ENCODE peak calls at places on chromosome 7, in five cellular contexts. K, V, A, T and D are unnamed samples.

GRCh38 chr7:119842337-119842736 is 430.6 kb upstream of the KCND2 start:
- DNase-seq in K (no peak), V (no peak), A (no peak), T (no peak), D (no peak)

GRCh38 chr7:87480386-87480785 is 4.9 kb upstream of the ABCB4 start:
- DNase-seq in K (no peak), V (no peak), A (no peak), T (no peak), D (no peak)

GRCh38 chr7:29485376-29486190 is 78.1 kb upstream of the PRR15 start:
- DNase-seq in K (no peak), V (no peak), A (no peak), T (no peak), D (no peak)

GRCh38 chr7:1668486-1668931 is 1.6 kb upstream of the ELFN1 start:
- DNase-seq in K (no peak), V (peak; percentile 14), A (no peak), T (peak; percentile 80), D (no peak)

GRCh38 chr7:128100949-128101713 is 69.9 kb upstream of the LRRC4 start:
- DNase-seq in K (no peak), V (no peak), A (no peak), T (no peak), D (no peak)

GRCh38 chr7:21771906-21772610 is 173.6 kb downstream of the CDCA7L start:
- DNase-seq in K (no peak), V (no peak), A (no peak), T (no peak), D (no peak)

GRCh38 chr7:107890493-107890961 is 456 bp upstream of the DLD start:
- DNase-seq in K (no peak), V (peak; percentile 36), A (no peak), T (no peak), D (no peak)

GRCh38 chr7:103636153-103636552 is 190.1 kb upstream of the SLC26A5 start:
- DNase-seq in K (no peak), V (no peak), A (no peak), T (no peak), D (no peak)

GRCh38 chr7:75921479-75921878 is 6.5 kb downstream of the POR start:
- DNase-seq in K (no peak), V (no peak), A (no peak), T (no peak), D (no peak)

GRCh38 chr7:4683043-4683883 is 1.2 kb downstream of the FOXK1 start:
- DNase-seq in K (no peak), V (peak; percentile 44), A (peak; percentile 74), T (peak; percentile 62), D (no peak)

GRCh38 chr7:131443496-131443895 is 112.9 kb downstream of the PODXL start:
- DNase-seq in K (no peak), V (no peak), A (no peak), T (no peak), D (no peak)

GRCh38 chr7:17071866-17072265 is 190.1 kb upstream of the AGR3 start:
- DNase-seq in K (no peak), V (no peak), A (no peak), T (no peak), D (no peak)

DNA sequence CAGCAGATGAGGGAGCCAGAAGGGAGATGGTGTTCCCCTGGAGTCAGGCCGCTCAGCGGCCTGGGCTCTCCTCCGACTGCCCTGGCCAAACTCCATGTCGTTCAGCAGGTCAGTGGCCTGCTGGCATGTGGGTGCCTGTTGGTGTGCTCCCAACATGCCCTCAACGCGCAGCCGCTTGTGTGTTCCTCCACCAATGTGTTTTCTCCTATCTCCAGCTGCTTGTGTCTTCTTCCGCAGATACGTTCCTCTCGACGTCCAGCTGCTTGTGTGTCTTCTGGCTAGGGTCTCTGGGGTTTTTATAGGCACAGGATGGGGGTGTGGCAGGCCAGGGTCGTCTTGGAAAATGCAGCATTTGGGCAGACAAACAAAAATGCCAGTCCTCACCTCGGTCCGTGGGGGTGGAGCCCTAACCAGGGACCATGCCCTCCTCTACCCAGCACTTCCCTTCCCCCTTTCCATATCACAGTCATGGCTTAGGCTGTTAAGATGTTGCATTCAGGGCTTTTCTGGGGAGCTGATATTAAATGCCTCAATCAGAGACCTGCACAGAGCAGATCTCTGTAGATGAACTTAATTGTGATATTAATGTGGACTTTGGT is 111.6 kb downstream of the TMEM178B start:
- DNase-seq in K (no peak), V (no peak), A (no peak), T (peak; percentile 44), D (no peak)
- H3K27me3 ChIP-seq in K (no peaks in the 10 kb centered on the region), V (no peaks in the 10 kb centered on the region), A (no peaks in the 10 kb centered on the region), T (no peaks in the 10 kb centered on the region), D (no peaks in the 10 kb centered on the region)

DNA sequence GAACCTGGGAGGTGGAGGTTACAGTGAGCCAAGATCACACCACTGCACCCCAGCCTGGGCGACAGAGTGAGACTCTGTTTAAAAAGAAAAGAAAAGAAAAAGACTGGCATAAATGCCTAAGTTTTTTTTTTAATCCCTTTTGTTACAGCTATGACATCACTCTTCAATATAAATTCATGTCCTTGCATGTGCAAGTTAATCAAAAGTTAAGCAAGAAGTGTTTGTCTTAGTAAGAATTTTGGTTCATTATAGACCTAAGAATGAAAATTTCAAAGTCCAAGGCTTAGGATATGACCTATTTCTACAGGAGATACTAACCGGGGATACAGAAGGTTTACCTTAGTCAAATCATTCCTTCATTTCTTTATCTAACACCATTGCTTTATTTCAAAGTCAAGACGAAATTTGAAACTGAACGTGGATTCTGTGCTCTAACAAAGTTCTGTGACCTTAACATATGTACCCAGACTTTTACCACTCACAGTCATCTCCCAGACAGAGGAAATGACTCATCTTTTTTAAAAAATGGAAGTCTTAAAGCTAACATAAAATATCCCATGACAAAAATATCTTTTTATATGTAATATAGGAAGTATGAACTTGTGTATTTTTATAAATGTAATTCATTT is 29.3 kb upstream of the ITGB8 start:
- DNase-seq in K (no peak), V (no peak), A (no peak), T (no peak), D (no peak)
- H3K27ac ChIP-seq in K (no peak overlapping the region), V (no peak overlapping the region), A (no peak overlapping the region), T (no peak overlapping the region), D (no peak overlapping the region)

GRCh38 chr7:74482629-74483401 is 29.1 kb downstream of the GTF2IRD1 start:
- DNase-seq in K (no peak), V (peak; percentile 46), A (no peak), T (no peak), D (no peak)

GRCh38 chr7:74479961-74480829 is 26.5 kb downstream of the GTF2IRD1 start:
- DNase-seq in K (peak; percentile 86), V (peak; percentile 85), A (peak; percentile 96), T (peak; percentile 91), D (peak; percentile 50)

GRCh38 chr7:74479066-74479781 is 25.5 kb downstream of the GTF2IRD1 start:
- DNase-seq in K (peak; percentile 53), V (peak; percentile 48), A (peak; percentile 78), T (peak; percentile 87), D (no peak)

GRCh38 chr7:74481458-74482324 is 28.0 kb downstream of the GTF2IRD1 start:
- DNase-seq in K (no peak), V (no peak), A (no peak), T (no peak), D (no peak)

DNA sequence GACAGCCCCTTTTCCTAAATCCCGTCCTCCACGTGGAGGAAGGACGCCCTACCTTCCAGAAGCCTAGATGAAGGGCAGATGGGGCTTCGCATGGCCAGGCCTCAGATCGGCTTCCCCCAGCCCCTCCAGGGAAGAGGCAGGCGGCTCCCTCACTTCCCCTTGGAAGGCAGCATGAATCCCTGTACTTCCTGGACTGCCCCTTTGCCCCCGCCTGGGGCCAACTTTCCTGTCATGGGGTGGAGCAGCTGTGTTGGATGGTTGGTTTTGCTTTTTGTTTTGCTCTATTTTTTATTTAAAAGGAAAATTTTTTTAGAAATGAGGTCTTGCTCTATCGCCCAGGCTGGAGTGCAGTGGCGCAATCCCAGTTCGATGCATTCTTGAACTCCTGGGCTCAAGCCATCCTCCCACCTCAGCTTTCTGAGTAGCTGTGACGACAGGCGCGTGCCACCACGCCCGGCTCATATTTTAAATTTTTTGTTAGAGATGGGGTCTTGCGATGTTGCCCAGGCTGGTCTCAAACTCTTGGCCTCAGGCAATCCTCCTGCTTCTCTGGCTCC is 27.2 kb downstream of the GTF2IRD1 start:
- DNase-seq in K (peak; percentile 53), V (peak; percentile 69), A (peak; percentile 84), T (no peak), D (peak; percentile 44)
- TF ChIP-seq EP300 in K (no peak), V (no peak), A (no peak), T (peak; percentile 63), D (peak; percentile 50)

DNA sequence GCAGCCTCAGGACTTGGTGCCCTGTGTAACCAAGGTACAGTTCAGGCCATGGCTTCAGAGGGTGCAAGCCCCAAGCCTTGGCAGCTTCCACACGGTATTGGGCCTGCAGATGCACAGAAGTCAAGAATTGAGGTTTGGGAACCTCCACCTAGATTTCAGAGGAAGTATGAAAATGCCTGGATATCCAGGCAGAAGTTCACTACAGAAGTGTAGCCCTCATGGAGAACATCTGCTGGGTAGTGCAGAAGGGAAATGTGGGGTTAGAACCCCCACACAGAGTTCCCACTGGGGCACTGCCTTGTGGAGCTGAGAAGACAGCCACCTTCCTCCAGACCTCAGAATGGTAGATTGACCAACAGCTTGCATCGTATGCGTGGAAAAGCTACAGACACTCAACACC is 3.4 kb upstream of the SEM1 start:
- DNase-seq in K (no peak), V (no peak), A (no peak), T (no peak), D (no peak)
- H3K27me3 ChIP-seq in K (no peaks in the 10 kb centered on the region), V (no peaks in the 10 kb centered on the region), A (no peaks in the 10 kb centered on the region), T (no peaks in the 10 kb centered on the region), D (peaks cover 5% of the 10 kb centered on the region)

DNA sequence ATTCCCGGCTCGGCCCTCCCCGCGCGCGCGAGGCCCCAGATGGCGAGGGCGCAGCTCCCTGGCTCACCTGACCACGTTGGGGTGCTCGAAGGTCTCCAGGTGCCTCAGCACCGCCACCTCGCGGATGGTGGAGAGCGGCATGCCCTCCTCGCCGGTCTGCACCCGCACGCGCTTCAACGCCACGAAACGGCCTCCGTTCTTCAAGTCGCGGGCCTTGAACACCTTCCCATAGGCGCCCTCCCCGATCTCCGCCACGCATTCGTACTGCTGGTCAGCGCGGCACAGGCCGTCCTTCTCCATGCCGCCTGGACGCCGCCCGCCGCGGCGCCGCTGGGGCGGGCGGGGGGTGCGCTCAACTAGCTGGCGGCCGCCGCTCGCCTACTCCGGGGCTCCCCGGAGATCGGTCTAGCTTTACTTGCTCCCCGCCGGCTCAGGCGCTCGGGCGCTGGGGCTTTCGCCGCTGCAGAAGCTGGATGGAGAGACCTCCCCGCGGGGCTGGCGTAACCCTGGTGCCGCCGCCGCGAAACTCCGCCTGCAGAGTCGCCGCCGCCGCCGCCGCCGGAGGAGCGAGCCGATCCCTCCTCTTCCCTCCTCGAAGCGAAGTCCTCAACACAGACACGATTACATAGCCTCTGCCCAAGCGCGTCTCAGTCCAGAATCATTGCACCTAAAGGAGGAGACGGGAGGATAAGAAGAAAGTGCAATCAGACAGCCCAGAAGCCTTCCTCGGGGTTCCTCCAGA is 3.2 kb downstream of the CDK6 start:
- DNase-seq in K (peak; percentile 92), V (peak; percentile 79), A (peak; percentile 91), T (peak; percentile 95), D (peak; percentile 81)
- H3K27ac ChIP-seq in K (peak overlapping the region; percentile 86), V (peak overlapping the region; percentile 13), A (peak overlapping the region; percentile 97), T (peak overlapping the region; percentile 86), D (peak overlapping the region; percentile 93)

GRCh38 chr7:8714791-8715190 is 281.4 kb downstream of the NXPH1 start:
- DNase-seq in K (no peak), V (no peak), A (no peak), T (no peak), D (no peak)
- TF ChIP-seq EP300 in K (no peak), V (no peak), A (no peak), T (no peak), D (no peak)